ENCODE peak calls at places on chromosomes 5 and 9, in four cellular contexts. I, L, A and V are unnamed samples.

GRCh38 chr5:63555874-63556273 is 406.4 kb downstream of the HTR1A start:
- DNase-seq in L (no peak), A (no peak), I (no peak), V (no peak)

GRCh38 chr9:115400801-115401200 is 282.8 kb upstream of the TNC start:
- DNase-seq in I (no peak), A (no peak), L (no peak), V (no peak)

GRCh38 chr5:126138475-126139005 is 284.7 kb upstream of the GRAMD2B start:
- DNase-seq in L (no peak), A (no peak), I (no peak), V (no peak)

GRCh38 chr9:123569343-123569694 is 213.3 kb downstream of the CRB2 start:
- DNase-seq in L (no peak), I (no peak), A (no peak), V (no peak)

GRCh38 chr5:91221917-91222316 is 161.2 kb downstream of the ARRDC3 start:
- DNase-seq in I (no peak), A (no peak), L (no peak), V (no peak)

GRCh38 chr9:25513509-25514033 is 164.7 kb downstream of the TUSC1 start:
- DNase-seq in L (no peak), A (no peak), I (no peak), V (no peak)

GRCh38 chr9:14903040-14903439 is 7.2 kb downstream of the FREM1 start:
- DNase-seq in L (no peak), A (no peak), I (no peak), V (no peak)

GRCh38 chr5:164252-164651 is 27.0 kb upstream of the LRRC14B start:
- DNase-seq in A (no peak), L (no peak), I (peak; percentile 20), V (no peak)

GRCh38 chr9:137084526-137084925 is 2.3 kb upstream of the MAN1B1 start:
- DNase-seq in L (no peak), I (no peak), A (no peak), V (no peak)

GRCh38 chr9:99977042-99977792 is 70.8 kb downstream of the STX17 start:
- DNase-seq in L (no peak), I (no peak), A (no peak), V (no peak)

GRCh38 chr9:6149315-6149714 is 66.3 kb upstream of the IL33 start:
- DNase-seq in A (no peak), I (no peak), L (no peak), V (no peak)

GRCh38 chr9:38041564-38042267 is 27.3 kb downstream of the SHB start:
- DNase-seq in L (no peak), A (no peak), I (no peak), V (no peak)

GRCh38 chr5:132756542-132756941 is 9.3 kb downstream of the CCNI2 start:
- DNase-seq in I (no peak), A (no peak), L (peak; percentile 34), V (no peak)

GRCh38 chr9:111715471-111715870 is 54.1 kb downstream of the GNG10 start:
- DNase-seq in L (no peak), A (no peak), I (no peak), V (no peak)

GRCh38 chr9:111719541-111719940 is 58.1 kb downstream of the GNG10 start:
- DNase-seq in A (no peak), I (no peak), L (no peak), V (no peak)

GRCh38 chr9:111720170-111720569 is 58.8 kb downstream of the GNG10 start:
- DNase-seq in L (no peak), I (no peak), A (no peak), V (no peak)
- TF ChIP-seq CTCF in L (peak; percentile 24), I (peak; percentile 6), A (peak; percentile 11), V (no peak)

DNA sequence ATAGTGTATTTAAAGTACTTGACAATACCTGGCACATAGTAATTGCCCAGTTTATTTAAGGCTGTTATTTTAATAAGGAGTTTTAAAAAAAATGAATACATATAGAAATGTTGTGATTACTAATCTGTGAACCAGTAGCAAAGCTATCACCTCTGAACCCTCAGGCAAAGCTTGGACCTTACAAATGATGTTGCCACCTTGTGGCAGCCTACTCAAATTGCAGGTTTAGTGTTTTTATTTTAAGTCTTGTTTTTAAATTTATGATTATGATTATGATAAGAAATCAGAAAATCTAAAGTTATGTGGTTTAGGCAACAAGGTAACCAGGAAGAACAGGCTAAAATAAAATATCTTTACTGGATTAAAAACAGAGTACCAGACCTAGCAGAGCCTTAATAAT is 35.8 kb downstream of the PPARGC1B start:
- DNase-seq in L (no peak), A (no peak), I (no peak), V (no peak)
- TF ChIP-seq CTCF in L (peak; percentile 88), A (peak; percentile 80), I (peak; percentile 63), V (no peak)

GRCh38 chr9:87792831-87793288 is 66.9 kb downstream of the CTSL start:
- DNase-seq in A (peak; percentile 16), I (no peak), L (peak; percentile 79), V (no peak)

GRCh38 chr9:87796232-87796631 is 70.3 kb downstream of the CTSL start:
- DNase-seq in A (no peak), I (no peak), L (no peak), V (no peak)

GRCh38 chr9:87798276-87798833 is 72.4 kb downstream of the CTSL start:
- DNase-seq in L (no peak), A (no peak), I (no peak), V (no peak)

GRCh38 chr9:87795178-87795577 is 69.3 kb downstream of the CTSL start:
- DNase-seq in A (no peak), L (no peak), I (no peak), V (no peak)

DNA sequence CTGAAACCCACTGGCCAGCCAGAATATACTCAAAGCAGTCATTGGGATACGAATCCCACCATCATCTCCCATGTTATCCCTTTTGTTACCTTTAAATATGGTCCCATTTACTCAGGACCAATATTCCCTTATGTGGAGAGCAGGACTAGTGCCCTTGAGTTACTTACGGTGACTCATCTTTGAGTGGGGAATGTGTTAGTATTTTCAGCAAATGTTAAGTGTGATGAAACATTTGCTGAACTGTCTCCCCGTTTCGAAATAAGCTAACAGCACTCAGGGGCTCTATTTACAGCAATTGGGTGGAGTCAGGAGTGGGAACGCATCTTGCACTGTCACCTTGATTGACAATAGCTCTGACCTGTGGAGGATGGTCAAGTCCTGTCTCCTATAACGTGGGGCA is 67.4 kb downstream of the CTSL start:
- DNase-seq in A (no peak), L (no peak), I (no peak), V (no peak)
- TF ChIP-seq CTCF in A (no peak), L (no peak), I (no peak), V (no peak)

GRCh38 chr9:125906893-125907292 is 159.7 kb downstream of the PBX3 start:
- DNase-seq in L (no peak), I (no peak), A (no peak), V (no peak)
- TF ChIP-seq CTCF in L (no peak), I (no peak), A (no peak), V (no peak)